ENCODE peak calls at places on chromosomes 11 and 22, in six cellular contexts. One of them, this sample, is unnamed.

GRCh38 chr11:32366671-32367070 is 68.7 kb downstream of the WT1 start:
- DNase-seq in A549: no peak
- DNase-seq in HepG2: no peak
- DNase-seq in SK-N-SH: no peak
- DNase-seq in K562: no peak
- DNase-seq in GM12878: no peak
- DNase-seq in this sample: no peak

GRCh38 chr11:82980292-82980691 is 78.8 kb downstream of the DDIAS start:
- DNase-seq in GM12878: no peak
- DNase-seq in A549: peak
- DNase-seq in HepG2: no peak
- DNase-seq in SK-N-SH: no peak
- DNase-seq in K562: no peak
- DNase-seq in this sample: peak

GRCh38 chr22:48640890-48641771 is 1186.5 kb downstream of the BRD1 start:
- DNase-seq in GM12878: no peak
- DNase-seq in SK-N-SH: no peak
- DNase-seq in K562: no peak
- DNase-seq in HepG2: no peak
- DNase-seq in A549: no peak
- DNase-seq in this sample: no peak

GRCh38 chr22:36727927-36728488 is 24.5 kb upstream of the CACNG2 start:
- DNase-seq in A549: no peak
- DNase-seq in SK-N-SH: no peak
- DNase-seq in K562: no peak
- DNase-seq in HepG2: no peak
- DNase-seq in GM12878: no peak
- DNase-seq in this sample: no peak

GRCh38 chr22:16960884-16961249 is 47.2 kb downstream of the GAB4 start:
- DNase-seq in GM12878: no peak
- DNase-seq in SK-N-SH: no peak
- DNase-seq in A549: no peak
- DNase-seq in HepG2: no peak
- DNase-seq in K562: no peak
- DNase-seq in this sample: no peak

GRCh38 chr11:111833524-111833923 is 37.9 kb downstream of the ALG9 start:
- DNase-seq in K562: peak
- DNase-seq in SK-N-SH: no peak
- DNase-seq in GM12878: no peak
- DNase-seq in HepG2: peak
- DNase-seq in A549: no peak
- DNase-seq in this sample: no peak

GRCh38 chr22:42108848-42109247 is 18.3 kb upstream of the NDUFA6 start:
- DNase-seq in GM12878: no peak
- DNase-seq in K562: no peak
- DNase-seq in SK-N-SH: no peak
- DNase-seq in A549: no peak
- DNase-seq in HepG2: no peak
- DNase-seq in this sample: no peak

GRCh38 chr11:85132839-85133238 is 494.3 kb downstream of the DLG2 start:
- DNase-seq in HepG2: no peak
- DNase-seq in GM12878: no peak
- DNase-seq in SK-N-SH: no peak
- DNase-seq in K562: no peak
- DNase-seq in A549: no peak
- DNase-seq in this sample: peak

GRCh38 chr11:27718346-27718852 is 18.1 kb upstream of the BDNF start:
- DNase-seq in GM12878: no peak
- DNase-seq in K562: no peak
- DNase-seq in HepG2: no peak
- DNase-seq in A549: peak
- DNase-seq in SK-N-SH: peak
- DNase-seq in this sample: peak

GRCh38 chr11:61106296-61106695 is 4.0 kb downstream of the CD5 start:
- DNase-seq in HepG2: no peak
- DNase-seq in SK-N-SH: no peak
- DNase-seq in GM12878: no peak
- DNase-seq in A549: no peak
- DNase-seq in K562: no peak
- DNase-seq in this sample: no peak

GRCh38 chr11:87878373-87878779 is 296.9 kb downstream of the RAB38 start:
- DNase-seq in K562: peak
- DNase-seq in SK-N-SH: no peak
- DNase-seq in HepG2: peak
- DNase-seq in A549: no peak
- DNase-seq in GM12878: no peak
- DNase-seq in this sample: peak

GRCh38 chr11:120516461-120517389 is 5.2 kb downstream of the GRIK4 start:
- DNase-seq in K562: no peak
- DNase-seq in A549: no peak
- DNase-seq in SK-N-SH: peak
- DNase-seq in HepG2: peak
- DNase-seq in GM12878: no peak
- DNase-seq in this sample: no peak

GRCh38 chr11:17135934-17136683 is 58.6 kb upstream of the RPS13 start:
- DNase-seq in GM12878: no peak
- DNase-seq in SK-N-SH: no peak
- DNase-seq in HepG2: no peak
- DNase-seq in K562: no peak
- DNase-seq in A549: no peak
- DNase-seq in this sample: no peak

GRCh38 chr11:115298613-115299012 is 205.6 kb downstream of the CADM1 start:
- DNase-seq in K562: no peak
- DNase-seq in GM12878: no peak
- DNase-seq in A549: no peak
- DNase-seq in HepG2: no peak
- DNase-seq in SK-N-SH: no peak
- DNase-seq in this sample: no peak

GRCh38 chr11:17294033-17294432 is 17.5 kb downstream of the NUCB2 start:
- DNase-seq in K562: no peak
- DNase-seq in GM12878: no peak
- DNase-seq in A549: no peak
- DNase-seq in SK-N-SH: no peak
- DNase-seq in HepG2: no peak
- DNase-seq in this sample: no peak

GRCh38 chr11:86576946-86577624 is 95.3 kb downstream of the ME3 start:
- DNase-seq in GM12878: no peak
- DNase-seq in A549: no peak
- DNase-seq in HepG2: no peak
- DNase-seq in SK-N-SH: no peak
- DNase-seq in K562: no peak
- DNase-seq in this sample: no peak

GRCh38 chr11:6746086-6746618 is 25.6 kb downstream of the OR2AG2 start:
- DNase-seq in A549: no peak
- DNase-seq in SK-N-SH: no peak
- DNase-seq in GM12878: peak
- DNase-seq in K562: no peak
- DNase-seq in HepG2: no peak
- DNase-seq in this sample: no peak

GRCh38 chr22:47645450-47645914 is 883.0 kb downstream of the TBC1D22A start:
- DNase-seq in HepG2: no peak
- DNase-seq in GM12878: no peak
- DNase-seq in SK-N-SH: no peak
- DNase-seq in K562: peak
- DNase-seq in A549: no peak
- DNase-seq in this sample: no peak

GRCh38 chr11:725624-726202 is 19.7 kb downstream of the EPS8L2 start:
- DNase-seq in A549: no peak
- DNase-seq in SK-N-SH: peak
- DNase-seq in HepG2: no peak
- DNase-seq in K562: no peak
- DNase-seq in GM12878: no peak
- DNase-seq in this sample: no peak

GRCh38 chr22:19174106-19175025 is 4.2 kb downstream of the SLC25A1 start:
- DNase-seq in K562: peak
- DNase-seq in GM12878: peak
- DNase-seq in A549: no peak
- DNase-seq in SK-N-SH: no peak
- DNase-seq in HepG2: peak
- DNase-seq in this sample: peak

GRCh38 chr11:72823105-72823804 is 9.0 kb downstream of the ATG16L2 start:
- DNase-seq in A549: no peak
- DNase-seq in SK-N-SH: no peak
- DNase-seq in K562: no peak
- DNase-seq in GM12878: no peak
- DNase-seq in HepG2: no peak
- DNase-seq in this sample: no peak

GRCh38 chr22:41775976-41776375 is 24.5 kb upstream of the CCDC134 start:
- DNase-seq in HepG2: no peak
- DNase-seq in A549: no peak
- DNase-seq in K562: no peak
- DNase-seq in GM12878: no peak
- DNase-seq in SK-N-SH: no peak
- DNase-seq in this sample: no peak

GRCh38 chr22:37454857-37455686 is 27.8 kb upstream of the ELFN2 start:
- DNase-seq in A549: peak
- DNase-seq in SK-N-SH: no peak
- DNase-seq in HepG2: peak
- DNase-seq in GM12878: no peak
- DNase-seq in K562: peak
- DNase-seq in this sample: peak

GRCh38 chr11:105392546-105392945 is 217.3 kb upstream of the GRIA4 start:
- DNase-seq in HepG2: no peak
- DNase-seq in A549: no peak
- DNase-seq in SK-N-SH: no peak
- DNase-seq in GM12878: no peak
- DNase-seq in K562: no peak
- DNase-seq in this sample: peak

GRCh38 chr11:122434786-122435185 is 220.7 kb upstream of the UBASH3B start:
- DNase-seq in GM12878: no peak
- DNase-seq in K562: no peak
- DNase-seq in A549: no peak
- DNase-seq in HepG2: no peak
- DNase-seq in SK-N-SH: no peak
- DNase-seq in this sample: no peak

GRCh38 chr22:29879738-29880137 is 3.2 kb upstream of the MTMR3 start:
- DNase-seq in A549: peak
- DNase-seq in HepG2: no peak
- DNase-seq in GM12878: no peak
- DNase-seq in SK-N-SH: peak
- DNase-seq in K562: no peak
- DNase-seq in this sample: no peak

GRCh38 chr11:13486926-13487660 is 8.7 kb downstream of the PTH start:
- DNase-seq in HepG2: peak
- DNase-seq in GM12878: no peak
- DNase-seq in SK-N-SH: no peak
- DNase-seq in K562: peak
- DNase-seq in A549: peak
- DNase-seq in this sample: no peak

GRCh38 chr11:32032478-32032877 is 58.4 kb upstream of the RCN1 start:
- DNase-seq in SK-N-SH: no peak
- DNase-seq in A549: no peak
- DNase-seq in GM12878: peak
- DNase-seq in K562: no peak
- DNase-seq in HepG2: no peak
- DNase-seq in this sample: no peak

GRCh38 chr11:67665537-67666302 is 8.7 kb downstream of the ALDH3B2 start:
- DNase-seq in K562: peak
- DNase-seq in SK-N-SH: peak
- DNase-seq in A549: no peak
- DNase-seq in GM12878: no peak
- DNase-seq in HepG2: no peak
- DNase-seq in this sample: no peak

GRCh38 chr11:115198301-115198700 is 305.9 kb downstream of the CADM1 start:
- DNase-seq in HepG2: no peak
- DNase-seq in K562: no peak
- DNase-seq in GM12878: no peak
- DNase-seq in A549: no peak
- DNase-seq in SK-N-SH: no peak
- DNase-seq in this sample: peak

GRCh38 chr11:65078151-65078550 is 5.7 kb downstream of the CDCA5 start:
- DNase-seq in GM12878: no peak
- DNase-seq in K562: peak
- DNase-seq in A549: peak
- DNase-seq in SK-N-SH: peak
- DNase-seq in HepG2: peak
- DNase-seq in this sample: peak
- TF ChIP-seq RFX5 in GM12878: no peak
- TF ChIP-seq RFX5 in K562: no peak
- TF ChIP-seq RFX5 in A549: no peak
- TF ChIP-seq RFX5 in SK-N-SH: no peak
- TF ChIP-seq RFX5 in HepG2: no peak
- TF ChIP-seq RFX5 in this sample: no peak

GRCh38 chr11:14687456-14687855 is 43.9 kb downstream of the PDE3B start:
- DNase-seq in K562: no peak
- DNase-seq in GM12878: no peak
- DNase-seq in HepG2: no peak
- DNase-seq in A549: no peak
- DNase-seq in SK-N-SH: no peak
- DNase-seq in this sample: no peak
- TF ChIP-seq SMC3 in K562: no peak
- TF ChIP-seq SMC3 in GM12878: no peak
- TF ChIP-seq SMC3 in HepG2: no peak
- TF ChIP-seq SMC3 in A549: no peak
- TF ChIP-seq SMC3 in SK-N-SH: no peak
- TF ChIP-seq SMC3 in this sample: no peak

DNA sequence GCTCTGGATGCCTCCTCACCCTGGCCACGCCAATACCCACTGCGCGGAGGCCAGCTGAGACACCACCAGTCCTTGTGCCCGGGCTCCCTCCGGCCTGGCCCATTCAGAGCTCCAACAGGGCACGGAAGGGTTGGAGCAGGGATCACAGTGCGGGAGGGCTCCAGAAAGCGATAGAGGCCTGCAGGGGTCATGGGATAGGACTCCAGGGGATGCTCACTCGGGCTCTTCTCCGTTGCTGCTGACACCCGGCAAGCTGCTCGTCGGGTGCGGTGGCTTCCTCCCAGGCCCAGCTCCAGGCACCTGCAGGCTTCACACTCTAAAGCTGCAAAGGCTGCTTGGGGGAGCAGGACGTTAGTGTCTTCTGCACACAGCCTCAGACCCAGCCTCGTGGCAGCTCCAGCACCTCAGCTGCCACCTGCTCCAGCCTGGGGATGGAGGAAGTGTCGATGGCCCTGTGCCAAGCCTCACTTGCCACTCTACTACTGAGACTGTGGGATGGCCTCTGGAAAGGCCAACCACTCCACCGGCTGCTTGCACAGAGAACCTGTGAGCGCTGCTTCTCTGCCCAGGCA is 10.6 kb downstream of the WNT7B start:
- DNase-seq in SK-N-SH: no peak
- DNase-seq in GM12878: no peak
- DNase-seq in HepG2: no peak
- DNase-seq in A549: no peak
- DNase-seq in K562: no peak
- DNase-seq in this sample: no peak
- TF ChIP-seq RFX5 in SK-N-SH: no peak
- TF ChIP-seq RFX5 in GM12878: no peak
- TF ChIP-seq RFX5 in HepG2: no peak
- TF ChIP-seq RFX5 in A549: no peak
- TF ChIP-seq RFX5 in K562: no peak
- TF ChIP-seq RFX5 in this sample: no peak

DNA sequence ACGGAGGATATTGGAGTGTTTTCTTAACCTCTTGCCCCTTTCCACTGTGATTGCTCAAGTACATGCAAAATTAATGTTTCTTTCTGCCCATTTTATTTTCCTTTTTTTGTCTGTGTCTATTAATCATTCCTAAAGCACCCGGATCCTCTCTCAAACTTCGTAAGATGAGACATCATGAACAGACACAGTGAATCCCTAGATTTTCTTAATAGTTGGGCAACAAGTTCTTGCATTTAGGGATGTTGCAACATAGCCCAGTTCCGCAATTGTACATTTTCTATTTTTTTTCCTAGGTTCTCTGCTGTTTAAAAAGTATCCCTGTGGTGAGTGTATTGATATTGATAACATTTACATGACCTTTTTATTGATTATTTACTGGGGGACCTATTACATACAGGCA is 2.9 kb downstream of the FAM111A start:
- DNase-seq in SK-N-SH: no peak
- DNase-seq in A549: no peak
- DNase-seq in K562: no peak
- DNase-seq in HepG2: no peak
- DNase-seq in GM12878: no peak
- DNase-seq in this sample: peak
- TF ChIP-seq SMC3 in SK-N-SH: no peak
- TF ChIP-seq SMC3 in A549: no peak
- TF ChIP-seq SMC3 in K562: no peak
- TF ChIP-seq SMC3 in HepG2: no peak
- TF ChIP-seq SMC3 in GM12878: no peak
- TF ChIP-seq SMC3 in this sample: no peak

This sample was measured in IMR-90.